ENCODE peak calls at places on chromosomes 2 and 18, in nine cellular contexts. N is heart right ventricle; D is cardiac fibroblast; X is CD8-positive, alpha-beta T cell; A is omental fat pad; T is SK-N-SH; L is foreskin fibroblast; Q is tibial nerve; M is Calu3. P is an unnamed sample.

GRCh38 chr2:200039847-200040246 is 84.5 kb downstream of the MAIP1 start:
- DNase-seq in Q (no peak), T (no peak), D (peak; percentile 68), A (no peak), X (no peak), L (peak; percentile 96), N (no peak), M (no peak), P (peak; percentile 98)

GRCh38 chr2:25740810-25741381 is 67.5 kb upstream of the DTNB start:
- DNase-seq in L (no peak), A (no peak), T (no peak), N (no peak), Q (no peak), D (no peak), X (no peak), M (no peak), P (no peak)

GRCh38 chr2:216017365-216017764 is 4.0 kb upstream of the MREG start:
- DNase-seq in T (peak; percentile 63), A (no peak), L (peak; percentile 62), M (no peak), D (no peak), X (no peak), Q (no peak), N (no peak), P (no peak)

GRCh38 chr2:219946021-219946420 is 318.6 kb downstream of the SLC4A3 start:
- DNase-seq in A (no peak), D (no peak), Q (no peak), N (no peak), T (no peak), M (no peak), L (no peak), X (no peak), P (no peak)

GRCh38 chr2:113175101-113175628 is 1.4 kb downstream of the PSD4 start:
- DNase-seq in N (no peak), T (no peak), D (no peak), M (no peak), L (no peak), A (no peak), X (peak; percentile 63), Q (no peak), P (no peak)

GRCh38 chr2:241272298-241272721 is 43.2 kb downstream of the HDLBP start:
- DNase-seq in M (peak; percentile 9), L (peak; percentile 55), T (peak; percentile 77), Q (no peak), N (no peak), D (peak; percentile 33), A (no peak), X (no peak), P (no peak)

GRCh38 chr18:68797901-68798300 is at the start of gene CCDC102B:
- DNase-seq in M (no peak), D (peak; percentile 78), X (no peak), Q (no peak), N (no peak), L (peak; percentile 82), T (peak; percentile 4), A (no peak), P (peak; percentile 80)

GRCh38 chr2:69798466-69798908 is 31.0 kb upstream of the GMCL1 start:
- DNase-seq in A (no peak), X (no peak), M (no peak), D (peak; percentile 33), N (peak; percentile 7), T (no peak), Q (peak; percentile 17), L (peak; percentile 39), P (no peak)

GRCh38 chr2:75787532-75788132 is 76.9 kb upstream of the GCFC2 start:
- DNase-seq in Q (no peak), A (no peak), T (peak; percentile 42), D (peak; percentile 57), X (no peak), N (no peak), M (no peak), L (peak; percentile 38), P (no peak)

GRCh38 chr18:28854964-28855363 is 678.0 kb upstream of the CDH2 start:
- DNase-seq in Q (no peak), L (peak; percentile 12), T (no peak), X (no peak), N (no peak), M (no peak), A (no peak), D (peak; percentile 43), P (no peak)

GRCh38 chr18:51383116-51383515 is 185.6 kb upstream of the MEX3C start:
- DNase-seq in L (no peak), M (no peak), D (no peak), N (no peak), Q (no peak), A (no peak), X (no peak), T (no peak), P (no peak)

GRCh38 chr2:104840151-104840550 is 13.8 kb upstream of the POU3F3 start:
- DNase-seq in Q (no peak), L (no peak), N (no peak), M (no peak), X (no peak), T (no peak), A (no peak), D (no peak), P (no peak)

DNA sequence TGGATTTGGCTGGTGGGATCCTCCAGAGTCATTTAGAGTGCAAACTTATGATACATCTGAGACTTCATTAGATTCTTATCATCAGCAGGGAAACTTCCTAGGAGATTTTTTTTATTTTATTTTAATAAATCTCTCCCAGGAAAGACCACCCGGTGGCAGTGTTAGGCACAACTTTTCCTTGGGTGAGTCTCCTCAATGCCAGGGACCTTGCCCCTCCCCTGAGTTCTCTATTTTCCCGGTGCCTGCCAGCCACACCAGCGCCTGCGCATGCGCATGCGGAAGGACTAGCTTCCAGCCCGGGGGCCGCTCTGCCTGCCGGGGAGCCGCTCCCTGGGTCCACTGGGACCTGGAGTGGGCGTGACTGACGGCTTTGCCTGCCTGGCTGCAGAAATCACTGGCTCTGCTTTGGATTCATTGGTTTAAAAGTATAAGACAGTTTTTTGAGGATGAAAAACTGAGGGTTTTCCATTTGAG is 86.6 kb downstream of the TMEM182 start:
- DNase-seq in Q (peak; percentile 18), M (peak; percentile 86), D (peak; percentile 60), N (peak; percentile 76), L (no peak), T (peak; percentile 91), X (no peak), A (no peak), P (no peak)
- TF ChIP-seq CTCF in Q (no peak), M (no peak), D (no peak), N (no peak), L (no peak), T (peak; percentile 41), X (no peak), A (no peak), P (no peak)

DNA sequence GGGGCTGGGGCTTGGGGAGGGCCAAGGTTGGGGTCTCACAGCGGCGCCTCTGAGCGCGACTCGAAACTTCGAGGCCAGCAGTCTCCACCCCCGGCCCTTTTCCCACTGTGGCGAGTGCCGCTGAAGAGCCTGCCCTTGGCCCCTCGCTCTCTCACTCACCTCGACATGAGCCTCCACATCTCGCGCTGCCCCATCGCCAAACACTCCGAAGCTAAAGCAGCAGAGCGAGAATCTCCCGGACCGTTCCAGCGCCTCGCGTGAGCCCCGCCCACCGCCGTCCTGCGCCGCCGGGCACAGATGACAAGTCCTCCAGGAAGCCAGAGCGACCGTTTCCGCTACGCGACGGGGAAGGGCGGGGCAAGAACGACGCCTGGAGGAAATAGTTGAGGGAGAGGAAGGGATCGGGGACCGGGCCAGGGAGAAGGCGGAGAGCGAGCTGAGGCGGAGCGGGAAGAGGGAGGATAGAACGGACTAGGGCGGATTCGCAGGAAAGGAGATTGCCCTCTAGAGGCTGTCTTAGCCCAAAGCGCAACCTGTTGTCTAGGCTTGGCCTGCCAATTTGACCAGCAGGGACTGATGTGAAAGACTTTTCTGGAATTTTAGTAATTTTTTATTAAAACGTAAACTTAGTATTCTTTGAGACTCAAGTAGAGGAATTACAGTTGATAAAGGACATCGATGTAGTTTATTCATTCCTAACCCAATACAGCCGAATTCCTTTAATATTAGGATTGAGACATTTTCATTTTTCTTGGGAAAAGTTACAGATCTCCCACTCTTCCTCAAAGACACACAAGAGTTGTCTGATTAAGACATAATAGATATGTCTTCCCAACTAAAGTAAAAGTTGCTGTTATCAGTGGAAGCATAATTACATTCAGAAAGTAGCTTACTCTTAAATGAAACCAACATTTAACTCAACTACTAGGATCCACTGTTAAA is at the start of gene HIBCH:
- DNase-seq in N (peak; percentile 99), M (peak; percentile 98), Q (peak; percentile 95), T (peak; percentile 90), A (peak; percentile 84), X (peak; percentile 80), D (peak; percentile 99), L (peak; percentile 100), P (peak; percentile 96)
- TF ChIP-seq CTCF in N (peak; percentile 51), M (peak; percentile 56), Q (peak; percentile 92), T (peak; percentile 87), A (no peak), X (peak; percentile 70), D (peak; percentile 85), L (peak; percentile 85), P (peak; percentile 93)

DNA sequence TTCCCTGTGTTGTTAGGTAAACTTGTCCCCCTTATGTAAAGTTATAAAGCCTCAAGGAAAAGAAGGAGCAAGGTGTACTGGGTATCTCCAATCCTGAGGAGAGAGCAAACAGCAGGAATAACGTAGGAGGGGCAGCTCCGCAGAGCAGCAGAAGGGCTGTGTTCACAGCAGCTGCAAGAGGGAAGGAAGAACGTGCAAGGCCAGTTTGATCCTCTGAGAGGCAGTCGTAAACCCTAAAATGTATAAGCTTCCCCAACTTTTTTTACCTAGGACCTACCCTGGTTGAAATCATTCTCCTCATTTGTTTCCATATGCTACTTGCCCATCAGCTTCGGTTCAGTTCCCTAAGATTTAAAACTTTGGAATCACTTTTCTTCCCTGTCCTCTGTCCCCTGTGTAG is 51.9 kb upstream of the MAP3K20 start:
- DNase-seq in A (no peak), L (no peak), D (no peak), N (no peak), T (no peak), Q (no peak), X (no peak), M (no peak), P (no peak)
- TF ChIP-seq CTCF in A (no peak), L (no peak), D (no peak), N (no peak), T (no peak), Q (no peak), X (no peak), M (no peak), P (no peak)

GRCh38 chr2:174076948-174077347 is 111.8 kb upstream of the SP3 start:
- DNase-seq in T (no peak), Q (no peak), X (no peak), A (no peak), L (no peak), M (no peak), N (no peak), D (no peak), P (no peak)

GRCh38 chr2:174076040-174076439 is 110.9 kb upstream of the SP3 start:
- DNase-seq in Q (no peak), M (no peak), L (peak; percentile 16), T (no peak), A (no peak), X (no peak), N (no peak), D (no peak), P (no peak)

GRCh38 chr2:174080672-174081121 is 115.5 kb upstream of the SP3 start:
- DNase-seq in A (no peak), M (no peak), D (no peak), Q (no peak), N (no peak), X (no peak), T (no peak), L (no peak), P (no peak)

GRCh38 chr2:174074831-174075230 is 109.7 kb upstream of the SP3 start:
- DNase-seq in Q (no peak), T (no peak), M (no peak), L (no peak), N (no peak), A (no peak), X (no peak), D (no peak), P (no peak)

GRCh38 chr2:174078275-174078674 is 113.1 kb upstream of the SP3 start:
- DNase-seq in N (no peak), T (no peak), X (no peak), D (peak; percentile 46), Q (no peak), M (no peak), A (no peak), L (peak; percentile 28), P (no peak)
- TF ChIP-seq CTCF in N (no peak), T (peak; percentile 69), X (peak; percentile 29), D (peak; percentile 46), Q (peak; percentile 33), M (peak; percentile 35), A (no peak), L (peak; percentile 49), P (peak; percentile 55)

P was measured in AG09319.